ENCODE peak calls at places on chromosomes 6 and 20, in four cellular contexts. Z is HepG2, S is K562, N is HCT116. O is an unnamed sample.

GRCh38 chr20:10622657-10623418 is 51.0 kb downstream of the JAG1 start:
- DNase-seq in Z (no peak), S (no peak), N (no peak), O (no peak)

GRCh38 chr20:33552519-33552918 is 62.6 kb downstream of the CBFA2T2 start:
- DNase-seq in Z (no peak), S (no peak), N (no peak), O (no peak)

GRCh38 chr6:169472786-169473416 is 219.3 kb upstream of the THBS2 start:
- DNase-seq in Z (no peak), S (no peak), N (no peak), O (no peak)

GRCh38 chr6:68778356-68779020 is 143.4 kb downstream of the ADGRB3 start:
- DNase-seq in Z (peak), S (peak), N (no peak), O (peak)

GRCh38 chr6:130970839-130971410 is 92.1 kb downstream of the EPB41L2 start:
- DNase-seq in Z (no peak), S (no peak), N (no peak), O (no peak)

GRCh38 chr6:854405-855073 is 161.6 kb upstream of the EXOC2 start:
- DNase-seq in Z (no peak), S (no peak), N (no peak), O (no peak)

GRCh38 chr6:52399511-52400315 is 20.4 kb upstream of the EFHC1 start:
- DNase-seq in Z (peak), S (peak), N (no peak), O (no peak)

GRCh38 chr6:144277174-144277573 is 8.0 kb upstream of the UTRN start:
- DNase-seq in Z (no peak), S (no peak), N (no peak), O (no peak)

GRCh38 chr6:80618953-80619352 is 512.5 kb downstream of the BCKDHB start:
- DNase-seq in Z (no peak), S (no peak), N (no peak), O (no peak)

GRCh38 chr6:6466967-6467761 is 121.4 kb upstream of the LY86 start:
- DNase-seq in Z (no peak), S (no peak), N (no peak), O (no peak)

GRCh38 chr6:33317668-33318425 is at the start of gene ZBTB22:
- DNase-seq in Z (peak), S (peak), N (peak), O (peak)

GRCh38 chr6:144259988-144260387 is 25.1 kb upstream of the UTRN start:
- DNase-seq in Z (no peak), S (no peak), N (no peak), O (no peak)

GRCh38 chr20:40942775-40943174 is 85.8 kb upstream of the TOP1 start:
- DNase-seq in Z (no peak), S (no peak), N (no peak), O (no peak)

GRCh38 chr20:49104365-49104648 is 58.2 kb downstream of the CSE1L start:
- DNase-seq in Z (no peak), S (no peak), N (no peak), O (no peak)

GRCh38 chr20:36544134-36545018 is 3.1 kb downstream of the MYL9 start:
- DNase-seq in Z (no peak), S (no peak), N (no peak), O (no peak)

GRCh38 chr20:5397418-5397817 is 80.7 kb upstream of the PROKR2 start:
- DNase-seq in Z (no peak), S (no peak), N (peak), O (no peak)

GRCh38 chr6:133436652-133437051 is 195.5 kb downstream of the EYA4 start:
- DNase-seq in Z (no peak), S (no peak), N (no peak), O (no peak)

GRCh38 chr6:152206072-152206818 is 398.8 kb downstream of the ESR1 start:
- DNase-seq in Z (peak), S (peak), N (peak), O (no peak)

GRCh38 chr20:39349240-39349639 is 387.1 kb downstream of the DHX35 start:
- DNase-seq in Z (no peak), S (no peak), N (no peak), O (no peak)

GRCh38 chr6:105135907-105136432 is 43.8 kb downstream of the POPDC3 start:
- DNase-seq in Z (no peak), S (no peak), N (no peak), O (no peak)

GRCh38 chr20:47133809-47134456 is 222.6 kb downstream of the ZMYND8 start:
- DNase-seq in Z (no peak), S (no peak), N (no peak), O (no peak)

GRCh38 chr20:40464731-40465208 is 224.3 kb downstream of the MAFB start:
- DNase-seq in Z (no peak), S (no peak), N (no peak), O (no peak)

GRCh38 chr6:128057541-128058335 is 156.9 kb upstream of the THEMIS start:
- DNase-seq in Z (no peak), S (no peak), N (no peak), O (no peak)

GRCh38 chr6:89970609-89971337 is 76.5 kb downstream of the GJA10 start:
- DNase-seq in Z (peak), S (peak), N (peak), O (no peak)
- TF ChIP-seq TCF7L2 in Z (no peak), S (no peak), N (no peak), O (no peak)

GRCh38 chr6:79334674-79335073 is 100.2 kb upstream of the HMGN3 start:
- DNase-seq in Z (no peak), S (no peak), N (no peak), O (no peak)
- TF ChIP-seq SIN3A in Z (no peak), S (no peak), N (no peak), O (no peak)

DNA sequence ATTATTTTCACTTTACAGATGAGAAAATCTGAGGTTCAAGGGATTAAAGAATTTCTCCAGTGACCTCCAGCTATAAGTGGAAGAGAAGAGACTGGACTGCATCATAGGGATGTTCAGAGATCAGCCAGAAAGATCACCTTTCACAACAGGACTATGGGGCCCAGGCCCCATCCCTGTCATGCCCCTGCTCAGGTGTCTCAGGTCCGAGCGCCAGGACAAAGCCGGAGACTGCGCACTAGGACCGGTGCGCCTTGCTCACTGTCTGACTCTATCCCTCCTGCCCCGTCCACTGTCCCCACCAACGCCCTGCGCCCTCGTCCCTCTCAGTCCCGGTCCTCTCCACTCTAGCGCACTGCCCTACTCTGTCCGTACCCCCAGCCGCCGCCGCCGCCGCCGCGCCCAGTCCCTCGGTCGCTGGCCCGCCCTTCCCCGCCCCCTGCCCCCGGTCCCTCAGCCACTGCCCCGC is 548 bp upstream of the RAD21L1 start:
- DNase-seq in Z (peak), S (no peak), N (no peak), O (no peak)
- H3K4me3 ChIP-seq in Z (peak), S (peak), N (peak), O (peak)

DNA sequence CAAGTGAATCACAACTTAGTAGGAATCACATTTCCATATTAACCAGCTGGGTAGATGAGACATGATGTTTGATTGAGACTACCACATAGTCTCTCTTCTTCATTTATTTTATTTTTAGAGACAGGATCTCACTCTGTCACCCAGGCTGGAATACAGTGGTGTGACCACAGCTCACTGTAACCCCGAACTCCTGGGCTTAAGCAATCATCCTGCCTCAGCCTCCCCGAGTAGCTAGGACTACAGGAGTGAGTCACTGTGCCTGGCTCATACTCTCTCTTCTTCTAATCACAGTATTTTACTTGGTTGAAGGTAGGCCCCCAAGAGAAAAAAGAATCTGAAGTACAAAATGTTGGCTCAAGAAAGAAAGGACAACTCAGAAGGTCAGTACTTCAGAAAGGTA is 80.2 kb upstream of the ASF1A start:
- DNase-seq in Z (no peak), S (no peak), N (no peak), O (no peak)
- TF ChIP-seq TCF7L2 in Z (no peak), S (no peak), N (no peak), O (no peak)